ENCODE peak calls at places on chromosomes 4 and X, in eight cellular contexts. X, C, N, Y, D, P, W and H are unnamed samples.

GRCh38 chr4:98094118-98094517 is 49.2 kb downstream of the STPG2 start:
- DNase-seq in P (no peak), W (no peak), Y (peak; percentile 68), X (no peak), N (no peak), C (no peak), D (no peak), H (no peak)

GRCh38 chr4:136121431-136121830 is 1410.9 kb downstream of the PCDH18 start:
- DNase-seq in W (no peak), P (no peak), C (no peak), N (no peak), X (no peak), Y (peak; percentile 19), D (peak; percentile 1), H (no peak)

GRCh38 chrX:68865300-68865699 is 36.5 kb downstream of the EFNB1 start:
- DNase-seq in N (no peak), P (no peak), C (no peak), D (no peak), W (no peak), Y (no peak), X (no peak), H (no peak)

GRCh38 chr4:158098802-158099201 is 74.0 kb downstream of the GASK1B start:
- DNase-seq in C (no peak), W (no peak), X (no peak), Y (no peak), P (no peak), D (no peak), N (no peak), H (no peak)

GRCh38 chr4:37993806-37994205 is 33.6 kb downstream of the PTTG2 start:
- DNase-seq in W (no peak), Y (no peak), C (no peak), N (no peak), X (no peak), P (no peak), D (no peak), H (no peak)

GRCh38 chrX:132918523-132918922 is 39.9 kb downstream of the HS6ST2 start:
- DNase-seq in W (no peak), P (no peak), D (no peak), Y (no peak), X (no peak), C (no peak), N (no peak), H (no peak)

GRCh38 chr4:170887396-170887795 is 797.6 kb upstream of the AADAT start:
- DNase-seq in Y (no peak), N (no peak), P (no peak), D (no peak), W (no peak), X (no peak), C (no peak), H (no peak)

GRCh38 chr4:173332021-173332487 is 2.1 kb downstream of the HMGB2 start:
- DNase-seq in W (no peak), D (no peak), N (no peak), X (no peak), P (no peak), C (peak; percentile 23), Y (no peak), H (no peak)

GRCh38 chr4:1843852-1844251 is 12.1 kb downstream of the LETM1 start:
- DNase-seq in D (no peak), C (no peak), W (no peak), N (no peak), X (peak; percentile 79), P (no peak), Y (no peak), H (no peak)

GRCh38 chr4:185904381-185904780 is 92.4 kb upstream of the SORBS2 start:
- DNase-seq in Y (no peak), D (no peak), P (no peak), N (no peak), W (no peak), C (no peak), X (no peak), H (no peak)

GRCh38 chr4:112379306-112379705 is 82.1 kb downstream of the ALPK1 start:
- DNase-seq in C (no peak), D (no peak), Y (no peak), N (no peak), X (no peak), W (no peak), P (peak; percentile 94), H (no peak)

DNA sequence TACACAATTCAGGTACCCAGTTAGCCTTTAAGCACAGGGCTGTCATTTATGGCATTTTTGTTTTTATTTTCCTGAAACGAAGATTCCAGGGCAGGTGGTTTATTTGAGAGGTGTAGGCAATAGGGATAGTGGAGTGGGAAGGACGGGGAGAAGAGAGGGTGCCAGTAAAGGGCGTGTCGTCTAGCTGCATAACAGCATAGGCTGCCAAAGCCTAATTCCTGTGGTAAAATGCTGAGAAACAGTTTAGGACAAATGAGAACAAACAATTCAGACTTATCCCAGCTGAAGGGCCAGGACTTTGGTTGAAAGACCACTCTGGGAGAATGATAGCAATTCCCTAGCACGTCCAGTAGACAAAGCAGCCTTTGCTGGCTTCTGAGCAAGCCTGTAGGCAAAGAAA is 70.5 kb downstream of the PKD2 start:
- DNase-seq in C (no peak), X (no peak), N (no peak), Y (no peak), P (no peak), D (no peak), W (no peak), H (no peak)
- H3K27ac ChIP-seq in C (no peak overlapping the region), X (no peak overlapping the region), N (no peak overlapping the region), Y (no peak overlapping the region), P (no peak overlapping the region), D (no peak overlapping the region), W (no peak overlapping the region), H (no peak overlapping the region)

DNA sequence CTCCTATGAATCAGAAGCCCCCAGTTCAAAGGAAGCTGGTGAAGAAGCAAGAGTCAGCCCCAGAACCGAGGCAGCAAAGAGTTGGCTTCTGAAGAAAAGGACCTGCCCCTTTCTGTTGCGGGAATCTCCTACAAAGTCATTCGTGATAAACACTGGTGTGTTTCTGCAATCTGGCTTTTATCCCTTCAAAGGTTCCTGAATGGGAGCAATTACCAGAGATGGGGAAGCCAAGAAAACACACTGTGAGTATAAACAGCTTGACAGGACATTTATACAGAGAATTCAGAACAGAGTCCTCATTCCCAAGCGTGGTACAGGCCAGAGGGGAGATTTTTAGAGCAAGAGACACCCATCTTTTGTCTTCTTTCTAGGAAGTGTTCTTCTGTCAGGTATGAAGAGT is 226.8 kb upstream of the LNX1 start:
- DNase-seq in Y (no peak), C (no peak), W (no peak), X (no peak), D (no peak), P (no peak), N (no peak), H (no peak)
- H3K27ac ChIP-seq in Y (no peak overlapping the region), C (no peak overlapping the region), W (no peak overlapping the region), X (no peak overlapping the region), D (no peak overlapping the region), P (no peak overlapping the region), N (no peak overlapping the region), H (no peak overlapping the region)

GRCh38 chrX:156003486-156004185 is 6.1 kb downstream of the IL9R start:
- DNase-seq in W (no peak), C (no peak), X (no peak), Y (no peak), P (no peak), N (no peak), D (no peak), H (no peak)
- H3K27ac ChIP-seq in W (no peak overlapping the region), C (no peak overlapping the region), X (no peak overlapping the region), Y (no peak overlapping the region), P (no peak overlapping the region), N (no peak overlapping the region), D (peak overlapping the region; percentile 41), H (peak overlapping the region; percentile 18)

DNA sequence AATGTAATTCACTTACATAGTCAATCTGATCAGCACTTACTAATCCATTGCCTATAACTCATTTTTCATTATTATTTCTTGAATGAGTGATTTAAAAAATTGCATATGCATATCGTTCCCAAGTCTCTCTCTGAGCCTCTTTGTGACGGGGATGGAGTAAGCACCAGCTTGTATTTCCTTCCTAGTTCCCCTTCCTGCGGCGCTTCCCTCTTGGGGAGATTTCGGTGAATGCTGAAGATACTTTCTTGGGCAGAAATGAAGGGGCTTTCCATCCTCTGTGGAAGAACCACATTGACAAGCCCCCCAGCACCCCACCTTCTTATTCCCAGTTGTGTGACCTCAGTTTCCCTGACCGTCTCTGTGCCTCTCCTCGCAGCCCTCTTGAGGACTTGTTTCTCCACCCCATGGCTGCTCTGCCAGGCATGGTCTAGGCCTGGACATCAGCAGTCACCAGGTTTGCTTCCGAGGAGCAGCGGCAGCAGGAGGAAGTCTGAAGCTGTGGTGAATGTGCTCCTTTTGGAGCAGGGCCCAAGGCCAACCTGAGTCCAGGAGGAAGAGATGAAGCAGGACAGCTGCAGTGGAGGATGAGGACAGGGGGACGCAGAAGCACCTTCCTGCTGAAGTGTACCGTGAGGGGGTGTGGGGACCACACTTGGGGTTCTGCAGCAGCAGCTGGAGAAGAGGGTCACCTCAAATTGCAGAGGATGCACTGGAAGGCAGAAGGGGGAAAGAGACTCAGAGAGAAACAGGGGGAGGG is 124.9 kb downstream of the IRF2 start:
- DNase-seq in X (no peak), C (peak; percentile 2), N (no peak), P (no peak), D (no peak), Y (no peak), W (no peak), H (no peak)
- H3K27ac ChIP-seq in X (peak overlapping the region; percentile 88), C (no peak overlapping the region), N (peak overlapping the region; percentile 79), P (no peak overlapping the region), D (no peak overlapping the region), Y (no peak overlapping the region), W (peak overlapping the region; percentile 46), H (no peak overlapping the region)

GRCh38 chrX:74421181-74422028 is at the start of gene SLC16A2:
- DNase-seq in W (peak; percentile 2), P (peak; percentile 83), D (peak; percentile 62), N (peak; percentile 31), C (peak; percentile 57), X (peak; percentile 67), Y (peak; percentile 72), H (peak; percentile 85)

GRCh38 chrX:74423289-74423985 is 2.1 kb downstream of the SLC16A2 start:
- DNase-seq in D (no peak), X (no peak), C (no peak), N (no peak), Y (no peak), W (no peak), P (no peak), H (no peak)

GRCh38 chrX:74422576-74423288 is 1.4 kb downstream of the SLC16A2 start:
- DNase-seq in N (no peak), D (peak; percentile 38), X (peak; percentile 70), Y (no peak), P (peak; percentile 78), C (no peak), W (peak; percentile 2), H (peak; percentile 59)

GRCh38 chrX:74420194-74421035 is 878 bp upstream of the SLC16A2 start:
- DNase-seq in P (peak; percentile 78), W (no peak), Y (peak; percentile 70), X (peak; percentile 72), D (peak; percentile 42), N (no peak), C (no peak), H (peak; percentile 64)

GRCh38 chrX:74422029-74422352 is 698 bp downstream of the SLC16A2 start:
- DNase-seq in X (no peak), C (no peak), N (no peak), P (no peak), Y (no peak), W (no peak), D (no peak), H (no peak)
- H3K27ac ChIP-seq in X (peak overlapping the region; percentile 94), C (no peak overlapping the region), N (no peak overlapping the region), P (no peak overlapping the region), Y (no peak overlapping the region), W (peak overlapping the region; percentile 67), D (no peak overlapping the region), H (no peak overlapping the region)

GRCh38 chrX:40827331-40827730 is 92.0 kb upstream of the MED14 start:
- DNase-seq in Y (no peak), X (no peak), P (no peak), N (no peak), C (no peak), D (no peak), W (no peak), H (no peak)
- H3K27ac ChIP-seq in Y (no peak overlapping the region), X (no peak overlapping the region), P (no peak overlapping the region), N (no peak overlapping the region), C (no peak overlapping the region), D (no peak overlapping the region), W (no peak overlapping the region), H (no peak overlapping the region)